ENCODE peak calls at places on chromosomes 3 and 15, in five cellular contexts. One of them, this sample, is unnamed.

GRCh38 chr3:96294143-96294542 is 520.3 kb upstream of the EPHA6 start:
- DNase-seq in lower lobe of right lung: no peak
- DNase-seq in AG10803: no peak
- DNase-seq in fibroblast of the aortic adventitia: no peak
- DNase-seq in HCT116: no peak
- DNase-seq in this sample: no peak

GRCh38 chr3:100136921-100137320 is 22.6 kb upstream of the FILIP1L start:
- DNase-seq in AG10803: no peak
- DNase-seq in HCT116: no peak
- DNase-seq in lower lobe of right lung: no peak
- DNase-seq in fibroblast of the aortic adventitia: peak; percentile 37
- DNase-seq in this sample: no peak

GRCh38 chr3:153192327-153192726 is 30.3 kb downstream of the RAP2B start:
- DNase-seq in fibroblast of the aortic adventitia: no peak
- DNase-seq in HCT116: no peak
- DNase-seq in lower lobe of right lung: no peak
- DNase-seq in AG10803: no peak
- DNase-seq in this sample: no peak

GRCh38 chr15:51162865-51163762 is 68.4 kb upstream of the TNFAIP8L3 start:
- DNase-seq in AG10803: peak; percentile 55
- DNase-seq in HCT116: peak; percentile 33
- DNase-seq in lower lobe of right lung: peak; percentile 61
- DNase-seq in fibroblast of the aortic adventitia: peak; percentile 81
- DNase-seq in this sample: peak; percentile 67

GRCh38 chr3:184296616-184297015 is 2.4 kb upstream of the PSMD2 start:
- DNase-seq in HCT116: no peak
- DNase-seq in AG10803: no peak
- DNase-seq in lower lobe of right lung: no peak
- DNase-seq in fibroblast of the aortic adventitia: no peak
- DNase-seq in this sample: no peak

GRCh38 chr3:38532529-38532928 is 36.4 kb downstream of the EXOG start:
- DNase-seq in HCT116: no peak
- DNase-seq in AG10803: no peak
- DNase-seq in fibroblast of the aortic adventitia: no peak
- DNase-seq in lower lobe of right lung: no peak
- DNase-seq in this sample: no peak

GRCh38 chr3:134656211-134656800 is 5.5 kb upstream of the KY start:
- DNase-seq in HCT116: no peak
- DNase-seq in lower lobe of right lung: no peak
- DNase-seq in fibroblast of the aortic adventitia: no peak
- DNase-seq in AG10803: no peak
- DNase-seq in this sample: no peak

GRCh38 chr3:26438325-26438940 is 184.1 kb upstream of the LRRC3B start:
- DNase-seq in HCT116: no peak
- DNase-seq in lower lobe of right lung: no peak
- DNase-seq in AG10803: no peak
- DNase-seq in fibroblast of the aortic adventitia: no peak
- DNase-seq in this sample: no peak

GRCh38 chr3:183958226-183958625 is 59.5 kb downstream of the ABCC5 start:
- DNase-seq in HCT116: no peak
- DNase-seq in fibroblast of the aortic adventitia: no peak
- DNase-seq in lower lobe of right lung: no peak
- DNase-seq in AG10803: no peak
- DNase-seq in this sample: no peak

GRCh38 chr3:179956416-179956830 is 80.3 kb downstream of the PEX5L start:
- DNase-seq in lower lobe of right lung: no peak
- DNase-seq in HCT116: no peak
- DNase-seq in AG10803: no peak
- DNase-seq in fibroblast of the aortic adventitia: no peak
- DNase-seq in this sample: no peak

GRCh38 chr3:68876112-68876713 is 56.1 kb downstream of the TAFA4 start:
- DNase-seq in HCT116: peak; percentile 45
- DNase-seq in AG10803: peak; percentile 73
- DNase-seq in fibroblast of the aortic adventitia: peak; percentile 82
- DNase-seq in lower lobe of right lung: no peak
- DNase-seq in this sample: no peak

GRCh38 chr15:89888214-89888804 is 5.5 kb downstream of the AP3S2 start:
- DNase-seq in fibroblast of the aortic adventitia: peak; percentile 84
- DNase-seq in HCT116: peak; percentile 48
- DNase-seq in AG10803: peak; percentile 93
- DNase-seq in lower lobe of right lung: no peak
- DNase-seq in this sample: no peak

GRCh38 chr15:80638553-80639167 is 56.5 kb upstream of the ABHD17C start:
- DNase-seq in HCT116: no peak
- DNase-seq in lower lobe of right lung: no peak
- DNase-seq in fibroblast of the aortic adventitia: no peak
- DNase-seq in AG10803: no peak
- DNase-seq in this sample: no peak

GRCh38 chr3:189204467-189204866 is 32.7 kb downstream of the TPRG1 start:
- DNase-seq in HCT116: no peak
- DNase-seq in fibroblast of the aortic adventitia: no peak
- DNase-seq in lower lobe of right lung: no peak
- DNase-seq in AG10803: peak; percentile 17
- DNase-seq in this sample: no peak

GRCh38 chr15:58203537-58203936 is 65.4 kb downstream of the AQP9 start:
- DNase-seq in fibroblast of the aortic adventitia: peak; percentile 99
- DNase-seq in HCT116: no peak
- DNase-seq in lower lobe of right lung: no peak
- DNase-seq in AG10803: peak; percentile 99
- DNase-seq in this sample: no peak

GRCh38 chr3:138479355-138479964 is 45.0 kb downstream of the ESYT3 start:
- DNase-seq in lower lobe of right lung: peak; percentile 16
- DNase-seq in HCT116: peak; percentile 35
- DNase-seq in AG10803: peak; percentile 22
- DNase-seq in fibroblast of the aortic adventitia: peak; percentile 46
- DNase-seq in this sample: no peak

GRCh38 chr15:91104111-91104510 is 4.1 kb downstream of the SV2B start:
- DNase-seq in fibroblast of the aortic adventitia: no peak
- DNase-seq in AG10803: no peak
- DNase-seq in HCT116: no peak
- DNase-seq in lower lobe of right lung: no peak
- DNase-seq in this sample: no peak

GRCh38 chr15:85793641-85794597 is 806 bp downstream of the KLHL25 start:
- DNase-seq in lower lobe of right lung: peak; percentile 64
- DNase-seq in AG10803: peak; percentile 33
- DNase-seq in HCT116: no peak
- DNase-seq in fibroblast of the aortic adventitia: peak; percentile 47
- DNase-seq in this sample: peak; percentile 81

GRCh38 chr3:44355634-44356033 is 17.1 kb downstream of the TCAIM start:
- DNase-seq in AG10803: peak; percentile 82
- DNase-seq in fibroblast of the aortic adventitia: peak; percentile 85
- DNase-seq in lower lobe of right lung: no peak
- DNase-seq in HCT116: no peak
- DNase-seq in this sample: no peak

GRCh38 chr3:141793476-141794260 is 30.5 kb downstream of the GRK7 start:
- DNase-seq in fibroblast of the aortic adventitia: no peak
- DNase-seq in lower lobe of right lung: no peak
- DNase-seq in AG10803: no peak
- DNase-seq in HCT116: no peak
- DNase-seq in this sample: no peak

GRCh38 chr3:132448211-132448961 is 31.1 kb downstream of the DNAJC13 start:
- DNase-seq in lower lobe of right lung: no peak
- DNase-seq in AG10803: peak; percentile 47
- DNase-seq in fibroblast of the aortic adventitia: peak; percentile 70
- DNase-seq in HCT116: no peak
- DNase-seq in this sample: no peak

DNA sequence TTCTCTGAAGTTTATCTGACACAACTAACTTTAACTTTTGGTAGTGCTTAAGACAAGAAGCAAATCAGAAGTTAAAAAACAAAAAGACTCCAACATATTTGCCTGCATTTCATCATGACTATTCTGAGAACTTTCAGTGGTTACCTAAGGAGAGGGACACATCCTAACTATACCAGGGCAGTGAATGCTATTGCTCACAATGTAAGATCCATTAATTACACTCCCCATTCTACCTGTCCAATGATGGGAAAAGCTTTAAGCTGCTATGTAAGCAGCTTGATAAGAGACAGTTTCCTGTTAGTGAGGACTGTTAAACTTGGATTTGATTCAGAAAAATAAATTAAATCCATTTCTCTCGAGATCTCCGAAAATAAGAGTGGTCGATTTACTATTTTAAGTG is 37.5 kb downstream of the SERPINI1 start:
- DNase-seq in fibroblast of the aortic adventitia: no peak
- DNase-seq in lower lobe of right lung: no peak
- DNase-seq in AG10803: no peak
- DNase-seq in HCT116: no peak
- DNase-seq in this sample: no peak
- H3K4me3 ChIP-seq in fibroblast of the aortic adventitia: no peak overlapping the region
- H3K4me3 ChIP-seq in lower lobe of right lung: no peak overlapping the region
- H3K4me3 ChIP-seq in AG10803: no peak overlapping the region
- H3K4me3 ChIP-seq in HCT116: no peak overlapping the region
- H3K4me3 ChIP-seq in this sample: no peak overlapping the region

GRCh38 chr3:147410518-147411234 is 1.5 kb downstream of the ZIC1 start:
- DNase-seq in HCT116: no peak
- DNase-seq in AG10803: peak; percentile 81
- DNase-seq in fibroblast of the aortic adventitia: peak; percentile 41
- DNase-seq in lower lobe of right lung: no peak
- DNase-seq in this sample: no peak
- H3K4me3 ChIP-seq in HCT116: no peak overlapping the region
- H3K4me3 ChIP-seq in AG10803: peak overlapping the region; percentile 66
- H3K4me3 ChIP-seq in fibroblast of the aortic adventitia: peak overlapping the region; percentile 48
- H3K4me3 ChIP-seq in lower lobe of right lung: peak overlapping the region; percentile 39
- H3K4me3 ChIP-seq in this sample: no peak overlapping the region

DNA sequence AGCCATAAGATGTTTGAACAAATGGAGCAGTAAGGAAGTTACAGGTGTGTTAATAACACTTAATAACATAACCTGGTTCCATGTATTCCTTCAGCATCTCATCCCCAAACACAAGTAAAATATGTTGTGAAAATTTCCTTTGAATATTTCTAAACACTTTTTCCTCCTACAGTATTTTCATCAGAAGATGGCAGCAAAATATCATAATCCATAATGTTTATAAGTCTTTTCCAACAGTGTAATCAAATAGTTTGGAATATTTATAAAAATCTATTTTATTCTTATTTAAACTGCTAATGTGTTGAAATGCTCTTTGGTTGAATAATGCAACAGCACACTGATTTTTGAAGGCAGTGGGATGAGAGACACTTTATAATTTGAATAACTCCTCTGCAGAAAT is 1020.5 kb downstream of the OTOL1 start:
- DNase-seq in AG10803: peak; percentile 2
- DNase-seq in HCT116: no peak
- DNase-seq in fibroblast of the aortic adventitia: peak; percentile 4
- DNase-seq in lower lobe of right lung: no peak
- DNase-seq in this sample: no peak
- H3K4me3 ChIP-seq in AG10803: no peak overlapping the region
- H3K4me3 ChIP-seq in HCT116: no peak overlapping the region
- H3K4me3 ChIP-seq in fibroblast of the aortic adventitia: no peak overlapping the region
- H3K4me3 ChIP-seq in lower lobe of right lung: no peak overlapping the region
- H3K4me3 ChIP-seq in this sample: no peak overlapping the region

DNA sequence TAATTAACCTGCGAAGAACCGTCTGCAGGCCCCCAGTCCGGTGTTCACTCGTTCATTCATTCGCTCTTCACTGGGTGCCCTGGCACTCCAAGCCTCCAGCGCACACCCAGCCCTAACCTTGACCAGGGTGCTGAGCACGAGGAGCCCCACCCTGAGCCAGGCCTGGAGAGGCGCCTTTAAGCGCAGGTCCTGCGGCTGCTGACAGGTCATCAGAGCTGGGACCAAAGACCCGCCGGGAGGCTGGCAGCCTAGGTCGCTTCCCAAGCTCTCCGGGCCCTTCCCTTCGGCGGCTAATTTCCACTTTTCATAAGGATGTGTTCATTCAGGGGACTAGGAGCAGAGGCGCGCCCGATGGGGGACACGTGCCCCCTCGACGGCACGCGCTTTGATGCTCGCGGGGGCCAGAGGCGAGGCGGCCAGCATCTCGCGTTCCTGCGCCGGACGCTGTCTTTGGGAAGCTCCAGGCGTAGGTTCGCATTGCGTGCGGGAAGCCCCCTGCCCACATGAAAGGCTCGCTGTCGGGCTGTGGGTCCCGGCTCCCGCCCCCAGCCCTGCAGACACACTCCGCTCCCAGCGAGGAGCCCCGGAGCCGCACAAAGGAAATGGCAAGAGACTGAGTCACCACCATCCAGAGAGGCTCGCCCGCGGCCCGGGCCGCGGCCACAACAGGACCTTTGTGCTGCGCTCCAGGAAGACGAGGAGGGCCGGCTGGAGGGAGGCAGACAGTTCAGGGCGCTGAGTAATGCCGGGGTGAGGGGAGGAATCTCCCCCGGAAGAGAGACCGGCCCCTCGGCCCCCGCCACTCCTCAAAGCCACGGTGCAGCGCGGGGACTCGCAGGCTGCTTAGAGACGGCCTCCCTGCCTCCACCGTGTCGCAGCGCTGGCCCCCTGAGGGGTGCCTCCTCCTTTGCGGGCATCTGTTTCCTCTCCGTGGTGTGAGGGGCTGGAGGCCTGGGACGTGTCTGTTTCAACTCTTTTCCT is 266.4 kb upstream of the HES1 start:
- DNase-seq in AG10803: peak; percentile 67
- DNase-seq in fibroblast of the aortic adventitia: peak; percentile 52
- DNase-seq in HCT116: peak; percentile 79
- DNase-seq in lower lobe of right lung: no peak
- DNase-seq in this sample: no peak
- H3K4me3 ChIP-seq in AG10803: no peak overlapping the region
- H3K4me3 ChIP-seq in fibroblast of the aortic adventitia: no peak overlapping the region
- H3K4me3 ChIP-seq in HCT116: peak overlapping the region; percentile 47
- H3K4me3 ChIP-seq in lower lobe of right lung: no peak overlapping the region
- H3K4me3 ChIP-seq in this sample: no peak overlapping the region

GRCh38 chr3:11385908-11386307 is 113.7 kb downstream of the ATG7 start:
- DNase-seq in AG10803: peak; percentile 27
- DNase-seq in lower lobe of right lung: no peak
- DNase-seq in HCT116: no peak
- DNase-seq in fibroblast of the aortic adventitia: peak; percentile 83
- DNase-seq in this sample: no peak
- H3K4me3 ChIP-seq in AG10803: no peak overlapping the region
- H3K4me3 ChIP-seq in lower lobe of right lung: no peak overlapping the region
- H3K4me3 ChIP-seq in HCT116: no peak overlapping the region
- H3K4me3 ChIP-seq in fibroblast of the aortic adventitia: no peak overlapping the region
- H3K4me3 ChIP-seq in this sample: no peak overlapping the region

DNA sequence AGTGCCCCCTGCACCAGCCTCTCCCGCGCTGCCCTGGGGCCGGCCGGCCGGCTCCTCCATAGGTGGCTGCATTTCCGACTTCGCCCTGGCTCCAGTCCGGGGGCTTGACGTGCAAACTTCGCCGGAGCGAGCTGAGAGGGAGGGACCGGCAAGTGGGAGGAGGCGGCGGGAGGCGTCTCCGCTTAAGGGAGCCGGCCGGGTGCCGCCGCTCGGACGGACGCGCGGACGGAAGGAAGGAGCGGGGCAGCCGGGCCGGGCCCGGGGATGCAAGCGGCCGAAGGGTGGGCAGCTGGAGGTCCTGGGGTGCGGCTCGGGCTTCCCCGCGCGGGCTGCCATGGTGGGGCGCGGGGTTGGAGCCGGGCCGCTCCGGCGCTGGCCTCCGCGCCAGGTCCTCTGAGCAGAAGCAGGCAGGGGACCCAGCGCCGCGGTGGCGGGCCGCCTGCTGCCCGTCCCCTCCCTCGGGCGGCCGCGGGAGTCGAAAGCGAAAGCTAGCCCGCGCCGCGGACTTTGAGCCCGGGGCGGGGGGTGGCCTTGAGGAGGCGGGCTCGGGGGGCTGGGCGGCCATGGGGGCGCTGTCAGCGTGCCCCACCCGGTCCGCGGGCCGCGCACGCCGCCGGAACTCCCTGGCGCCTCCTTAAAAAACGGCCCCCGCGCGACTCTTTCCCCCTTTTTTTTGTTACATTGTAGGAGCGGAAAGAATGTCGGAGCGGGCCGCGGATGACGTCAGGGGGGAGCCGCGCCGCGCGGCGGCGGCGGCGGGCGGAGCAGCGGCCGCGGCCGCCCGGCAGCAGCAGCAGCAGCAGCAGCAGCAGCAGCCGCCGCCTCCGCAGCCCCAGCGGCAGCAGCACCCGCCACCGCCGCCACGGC is at the start of gene SCAANT1:
- DNase-seq in fibroblast of the aortic adventitia: peak; percentile 89
- DNase-seq in HCT116: peak; percentile 62
- DNase-seq in lower lobe of right lung: peak; percentile 94
- DNase-seq in AG10803: peak; percentile 90
- DNase-seq in this sample: peak; percentile 97
- H3K4me3 ChIP-seq in fibroblast of the aortic adventitia: peak within 1 kb of the TSS; percentile 71
- H3K4me3 ChIP-seq in HCT116: peak within 1 kb of the TSS; percentile 74
- H3K4me3 ChIP-seq in lower lobe of right lung: peak within 1 kb of the TSS; percentile 71
- H3K4me3 ChIP-seq in AG10803: peak within 1 kb of the TSS; percentile 77
- H3K4me3 ChIP-seq in this sample: peak within 1 kb of the TSS; percentile 88

This sample was measured in right lobe of liver.